ENCODE peak calls at places on chromosome 2, in eight cellular contexts. O is HEK293T, X is NCI-H2107, I is tibial artery, E is globus pallidus, N is T-cell, U is SK-N-DZ, Q is NCI-H82. G is an unnamed sample.

GRCh38 chr2:239014458-239014857 is 166.6 kb downstream of the TWIST2 start:
- DNase-seq in Q (no peak), I (peak; percentile 13), U (no peak), O (no peak), E (no peak), X (no peak), N (no peak), G (no peak)

GRCh38 chr2:215994901-215995300 is 18.4 kb downstream of the MREG start:
- DNase-seq in Q (no peak), N (no peak), U (no peak), X (no peak), I (no peak), E (no peak), O (no peak), G (no peak)

GRCh38 chr2:101337877-101338276 is 29.4 kb upstream of the RNF149 start:
- DNase-seq in X (no peak), N (no peak), E (no peak), I (no peak), U (no peak), Q (no peak), O (no peak), G (no peak)

GRCh38 chr2:63676135-63676534 is 87.4 kb downstream of the MDH1 start:
- DNase-seq in O (no peak), N (no peak), X (no peak), E (no peak), Q (no peak), I (no peak), U (no peak), G (no peak)

GRCh38 chr2:196725882-196726281 is 73.6 kb downstream of the GTF3C3 start:
- DNase-seq in N (no peak), I (no peak), Q (no peak), O (no peak), U (no peak), E (no peak), X (no peak), G (no peak)

GRCh38 chr2:226891780-226892590 is 56.1 kb downstream of the RHBDD1 start:
- DNase-seq in U (no peak), N (no peak), Q (no peak), O (no peak), X (no peak), E (no peak), I (no peak), G (no peak)

GRCh38 chr2:26314243-26314642 is 31.7 kb upstream of the SELENOI start:
- DNase-seq in X (no peak), I (no peak), U (no peak), Q (no peak), O (no peak), E (no peak), N (no peak), G (no peak)

GRCh38 chr2:25290811-25291510 is 50.8 kb downstream of the DNMT3A start:
- DNase-seq in X (no peak), U (no peak), I (no peak), O (no peak), N (no peak), E (no peak), Q (no peak), G (peak; percentile 91)

GRCh38 chr2:241835605-241836004 is 23.1 kb downstream of the PDCD1 start:
- DNase-seq in X (no peak), U (no peak), E (no peak), I (no peak), Q (no peak), N (no peak), O (no peak), G (no peak)

GRCh38 chr2:234243871-234244565 is 193.5 kb downstream of the SPP2 start:
- DNase-seq in Q (no peak), I (no peak), X (no peak), E (no peak), O (no peak), N (no peak), U (no peak), G (no peak)

GRCh38 chr2:7707723-7708122 is 790.5 kb downstream of the RNF144A start:
- DNase-seq in X (no peak), E (no peak), U (no peak), I (no peak), N (no peak), Q (no peak), O (no peak), G (no peak)

GRCh38 chr2:188523901-188524300 is 232.2 kb downstream of the GULP1 start:
- DNase-seq in U (no peak), Q (no peak), I (no peak), N (no peak), E (no peak), X (no peak), O (no peak), G (no peak)